ENCODE peak calls at places on chromosome 15, in nine cellular contexts. A is T-helper 9 cell, T is AG04450, F is Right ventricle myocardium superior, E is Peyer's patch, Z is retina, L is SHP77, N is HFFc6, O is prostate gland. I is an unnamed sample.

GRCh38 chr15:91192285-91193058 is 92.4 kb downstream of the SV2B start:
- DNase-seq in T (no peak), Z (peak; percentile 33), A (no peak), E (no peak), O (no peak), F (no peak), L (peak; percentile 63), N (no peak), I (no peak)

GRCh38 chr15:73856458-73857192 is 16.7 kb upstream of the TBC1D21 start:
- DNase-seq in N (no peak), Z (no peak), T (no peak), O (no peak), F (peak; percentile 75), L (peak; percentile 68), A (no peak), E (peak; percentile 21), I (no peak)

GRCh38 chr15:33059184-33059583 is 135.3 kb downstream of the FMN1 start:
- DNase-seq in F (no peak), T (peak; percentile 15), O (no peak), E (no peak), Z (no peak), N (peak; percentile 47), A (no peak), L (no peak), I (no peak)

GRCh38 chr15:87680200-87680599 is 576.3 kb downstream of the NTRK3 start:
- DNase-seq in F (no peak), L (no peak), O (no peak), N (no peak), E (no peak), A (no peak), T (no peak), Z (no peak), I (no peak)

GRCh38 chr15:75024102-75024636 is 779 bp downstream of the PPCDC start:
- DNase-seq in L (peak; percentile 32), A (no peak), F (no peak), E (no peak), O (no peak), N (no peak), T (no peak), Z (no peak), I (no peak)

GRCh38 chr15:51846463-51847230 is 17.2 kb downstream of the TMOD3 start:
- DNase-seq in E (no peak), Z (no peak), N (peak; percentile 72), A (no peak), O (no peak), T (no peak), F (no peak), L (no peak), I (no peak)

GRCh38 chr15:39530446-39531342 is 50.2 kb upstream of the THBS1 start:
- DNase-seq in E (no peak), T (no peak), L (no peak), Z (no peak), A (no peak), O (peak; percentile 87), N (peak; percentile 67), F (no peak), I (no peak)

GRCh38 chr15:90441011-90441410 is 53.0 kb downstream of the IQGAP1 start:
- DNase-seq in L (no peak), E (no peak), O (no peak), F (no peak), A (no peak), T (no peak), Z (no peak), N (no peak), I (no peak)

GRCh38 chr15:89971592-89971997 is 29.5 kb upstream of the ZNF710 start:
- DNase-seq in N (peak; percentile 48), E (peak; percentile 84), L (peak; percentile 50), Z (peak; percentile 44), O (peak; percentile 53), A (peak; percentile 21), F (peak; percentile 57), T (no peak), I (peak; percentile 9)

GRCh38 chr15:47741082-47741481 is 23.8 kb downstream of the SEMA6D start:
- DNase-seq in T (no peak), F (no peak), N (no peak), Z (no peak), A (no peak), L (no peak), E (no peak), O (no peak), I (no peak)

GRCh38 chr15:99211926-99212325 is 37.5 kb downstream of the TTC23 start:
- DNase-seq in F (no peak), Z (no peak), E (no peak), T (no peak), L (no peak), A (no peak), N (peak; percentile 25), O (no peak), I (no peak)

GRCh38 chr15:41937568-41937923 is 34.8 kb downstream of the EHD4 start:
- DNase-seq in Z (no peak), E (no peak), F (no peak), O (no peak), L (no peak), N (no peak), T (no peak), A (no peak), I (no peak)

GRCh38 chr15:51876169-51876568 is 46.7 kb downstream of the TMOD3 start:
- DNase-seq in N (no peak), O (no peak), T (no peak), F (no peak), L (no peak), A (no peak), Z (no peak), E (no peak), I (no peak)

GRCh38 chr15:78405336-78405924 is 32.6 kb upstream of the IREB2 start:
- DNase-seq in A (no peak), T (no peak), O (no peak), Z (peak; percentile 67), N (no peak), L (no peak), F (no peak), E (no peak), I (no peak)

GRCh38 chr15:47987908-47988532 is 132.8 kb upstream of the SLC24A5 start:
- DNase-seq in A (no peak), E (peak; percentile 57), T (peak; percentile 29), N (peak; percentile 52), O (peak; percentile 57), F (no peak), Z (peak; percentile 62), L (peak; percentile 66), I (peak; percentile 25)

GRCh38 chr15:96337991-96338771 is 7.7 kb downstream of the NR2F2 start:
- DNase-seq in L (no peak), A (no peak), F (no peak), E (no peak), T (no peak), N (no peak), Z (no peak), O (no peak), I (no peak)

GRCh38 chr15:64930019-64930652 is 18.4 kb downstream of the ANKDD1A start:
- DNase-seq in Z (no peak), F (no peak), N (no peak), A (no peak), O (no peak), L (no peak), T (no peak), E (no peak), I (no peak)

GRCh38 chr15:74433592-74434259 is at the start of gene SEMA7A:
- DNase-seq in T (no peak), L (peak; percentile 68), A (peak; percentile 50), N (peak; percentile 76), Z (peak; percentile 86), O (peak; percentile 62), E (peak; percentile 94), F (peak; percentile 90), I (no peak)

GRCh38 chr15:93270937-93271472 is 182.0 kb upstream of the RGMA start:
- DNase-seq in N (no peak), Z (no peak), T (no peak), O (no peak), E (no peak), F (no peak), L (no peak), A (no peak), I (no peak)

GRCh38 chr15:101028772-101029438 is 109.7 kb downstream of the LRRK1 start:
- DNase-seq in T (no peak), L (no peak), O (no peak), F (no peak), Z (no peak), A (no peak), E (peak; percentile 21), N (no peak), I (no peak)

GRCh38 chr15:76199106-76200082 is 111.9 kb downstream of the ETFA start:
- DNase-seq in A (no peak), Z (no peak), O (no peak), N (peak; percentile 89), E (peak; percentile 25), L (no peak), T (peak; percentile 33), F (peak; percentile 71), I (no peak)

GRCh38 chr15:85609492-85609891 is 185.2 kb downstream of the KLHL25 start:
- DNase-seq in N (no peak), L (no peak), T (no peak), A (no peak), O (no peak), E (no peak), Z (no peak), F (no peak), I (no peak)

GRCh38 chr15:92869263-92869940 is 30.7 kb upstream of the CHD2 start:
- DNase-seq in T (no peak), O (peak; percentile 63), N (peak; percentile 56), L (no peak), Z (no peak), F (no peak), A (no peak), E (no peak), I (peak; percentile 55)

GRCh38 chr15:51866161-51866560 is 36.7 kb downstream of the TMOD3 start:
- DNase-seq in A (no peak), T (no peak), E (no peak), L (no peak), F (no peak), Z (no peak), N (no peak), O (no peak), I (no peak)

GRCh38 chr15:44194397-44195150 is 497 bp downstream of the FRMD5 start:
- DNase-seq in E (peak; percentile 58), F (peak; percentile 47), L (peak; percentile 40), T (peak; percentile 33), N (peak; percentile 29), O (no peak), A (peak; percentile 21), Z (peak; percentile 83), I (no peak)

I was measured in kidney epithelial cell.